ENCODE peak calls at places on chromosomes 7 and 10, in five cellular contexts. C is GM12878, F is fibroblast of lung, G is neural progenitor cell, B is neuronal stem cell. N is an unnamed sample.

GRCh38 chr7:54992876-54993490 is 25.8 kb upstream of the EGFR start:
- DNase-seq in G (no peak), C (no peak), B (no peak), F (no peak), N (no peak)

GRCh38 chr10:126062132-126063032 is 166.0 kb downstream of the FANK1 start:
- DNase-seq in C (no peak), F (peak), G (no peak), B (no peak), N (no peak)

GRCh38 chr7:75931676-75932075 is 16.7 kb downstream of the POR start:
- DNase-seq in C (no peak), F (peak), G (no peak), B (no peak), N (no peak)

GRCh38 chr7:159006610-159007130 is 138.0 kb downstream of the VIPR2 start:
- DNase-seq in C (no peak), F (no peak), G (no peak), B (no peak), N (no peak)

GRCh38 chr7:107922891-107923290 is 31.9 kb downstream of the DLD start:
- DNase-seq in B (no peak), G (no peak), F (no peak), C (no peak), N (no peak)

GRCh38 chr7:2680792-2681490 is 7.1 kb upstream of the AMZ1 start:
- DNase-seq in G (peak), C (no peak), B (peak), F (peak), N (no peak)

GRCh38 chr7:151744656-151745055 is 132.3 kb downstream of the PRKAG2 start:
- DNase-seq in B (no peak), C (no peak), F (no peak), G (no peak), N (no peak)

GRCh38 chr10:102262744-102263370 is 17.5 kb downstream of the GBF1 start:
- DNase-seq in B (no peak), F (no peak), G (no peak), C (no peak), N (no peak)

GRCh38 chr7:128781126-128781525 is 5.5 kb upstream of the OPN1SW start:
- DNase-seq in C (no peak), F (peak), G (no peak), B (no peak), N (no peak)

GRCh38 chr10:13659887-13660544 is 73.3 kb downstream of the PRPF18 start:
- DNase-seq in C (peak), G (peak), F (peak), B (peak), N (no peak)

GRCh38 chr10:97086530-97086929 is 99.2 kb downstream of the SLIT1 start:
- DNase-seq in B (no peak), F (no peak), G (no peak), C (no peak), N (no peak)

GRCh38 chr7:4010923-4011656 is 671.0 kb upstream of the FOXK1 start:
- DNase-seq in F (no peak), C (no peak), G (no peak), B (no peak), N (no peak)

GRCh38 chr10:14126697-14127440 is 203.9 kb downstream of the FRMD4A start:
- DNase-seq in G (no peak), C (no peak), F (peak), B (no peak), N (no peak)

GRCh38 chr10:100825946-100826660 is 80.7 kb downstream of the PAX2 start:
- DNase-seq in G (no peak), B (no peak), F (no peak), C (no peak), N (no peak)

GRCh38 chr7:41964849-41965745 is 262.2 kb upstream of the INHBA start:
- DNase-seq in B (no peak), C (no peak), F (no peak), G (no peak), N (no peak)

GRCh38 chr7:135653285-135654080 is 8.8 kb upstream of the STMP1 start:
- DNase-seq in F (peak), B (no peak), G (no peak), C (no peak), N (no peak)

GRCh38 chr7:155259791-155260497 is 37.7 kb upstream of the INSIG1 start:
- DNase-seq in B (no peak), G (no peak), C (no peak), F (no peak), N (no peak)

GRCh38 chr7:151311294-151311864 is 30.2 kb upstream of the NUB1 start:
- DNase-seq in C (no peak), B (no peak), G (peak), F (no peak), N (no peak)

GRCh38 chr7:108124820-108125219 is 5.3 kb downstream of the LAMB4 start:
- DNase-seq in B (no peak), G (no peak), F (no peak), C (no peak), N (no peak)

GRCh38 chr7:88169717-88170320 is 50.0 kb downstream of the SRI start:
- DNase-seq in B (no peak), F (no peak), G (peak), C (no peak), N (no peak)

GRCh38 chr10:24041030-24041429 is 167.9 kb upstream of the KIAA1217 start:
- DNase-seq in C (no peak), F (no peak), G (no peak), B (no peak), N (no peak)

GRCh38 chr7:50416509-50417299 is 33.4 kb downstream of the FIGNL1 start:
- DNase-seq in F (no peak), G (no peak), B (no peak), C (peak), N (no peak)

GRCh38 chr7:130734525-130735272 is 692 bp upstream of the KLF14 start:
- DNase-seq in B (no peak), F (no peak), G (no peak), C (no peak), N (no peak)

GRCh38 chr10:91545817-91546216 is 87.1 kb downstream of the PPP1R3C start:
- DNase-seq in F (no peak), G (no peak), B (no peak), C (no peak), N (no peak)

GRCh38 chr10:94362360-94363250 is at the start of gene NOC3L:
- DNase-seq in G (peak), C (peak), F (peak), B (peak), N (peak)

GRCh38 chr7:112080441-112080840 is 125.8 kb downstream of the DOCK4 start:
- DNase-seq in C (peak), F (peak), B (no peak), G (no peak), N (no peak)

GRCh38 chr7:926061-927030 is 28.1 kb downstream of the ADAP1 start:
- DNase-seq in F (no peak), C (no peak), G (no peak), B (no peak), N (no peak)
- H3K9ac ChIP-seq in F (no peak), C (no peak), G (no peak), B (no peak), N (no peak)

DNA sequence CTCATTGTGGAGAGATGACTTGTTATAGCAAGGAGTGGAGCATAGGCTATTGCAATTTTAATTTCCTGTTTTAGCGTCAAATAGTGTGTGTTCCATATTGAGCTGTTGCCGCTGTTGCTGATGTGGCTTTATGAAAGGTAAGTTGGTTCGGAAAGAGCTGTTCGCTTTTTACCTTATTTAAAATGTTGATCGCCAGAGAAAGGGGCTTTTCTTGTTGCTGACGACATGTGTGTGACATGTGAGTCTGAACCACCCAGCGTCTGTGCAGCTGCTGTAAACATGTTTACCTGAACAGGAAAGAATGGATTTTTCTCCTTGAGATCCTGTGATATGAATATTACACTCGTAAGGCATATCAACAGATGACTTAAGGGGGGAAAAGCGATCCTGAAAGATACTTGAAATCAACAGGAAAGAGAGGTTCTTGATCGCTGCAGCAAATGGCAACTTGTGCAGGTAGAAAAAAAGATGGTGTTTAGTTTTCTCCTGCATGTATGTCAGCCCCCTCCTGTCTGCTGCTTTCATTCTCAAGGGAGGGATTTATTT is 2.5 kb downstream of the ZEB1 start:
- DNase-seq in C (no peak), F (peak), B (no peak), G (peak), N (no peak)
- H3K4me3 ChIP-seq in C (peak), F (peak), B (no peak), G (peak), N (no peak)

DNA sequence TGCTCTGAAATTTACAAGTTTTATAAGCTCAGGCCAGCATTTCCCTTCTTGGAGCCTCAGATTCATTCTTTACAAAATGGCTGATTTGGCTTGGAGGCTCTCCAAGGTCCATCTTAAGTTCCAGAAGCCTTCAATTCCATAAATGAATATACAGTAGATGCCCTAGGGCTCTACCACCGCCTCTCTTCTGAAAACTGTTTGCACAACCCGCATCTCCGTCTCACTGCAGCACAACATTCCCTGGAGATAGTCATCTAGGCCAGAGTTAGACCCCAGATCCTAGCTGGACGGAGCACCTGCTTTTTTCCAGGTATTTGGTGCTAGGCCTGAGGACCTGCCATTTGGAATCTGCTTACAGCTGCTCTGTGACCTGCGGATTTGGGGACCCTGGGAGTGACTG is 50.5 kb upstream of the NRP1 start:
- DNase-seq in B (no peak), F (no peak), C (no peak), G (no peak), N (no peak)
- H3K27ac ChIP-seq in B (no peak), F (no peak), C (no peak), G (no peak), N (no peak)

GRCh38 chr10:27646604-27647191 is 98.9 kb downstream of the MKX start:
- DNase-seq in F (peak), G (no peak), C (no peak), B (no peak), N (no peak)
- H3K9ac ChIP-seq in F (no peak), G (no peak), C (no peak), B (no peak), N (no peak)

GRCh38 chr7:148882192-148882591 is 1.9 kb downstream of the EZH2 start:
- DNase-seq in F (no peak), B (no peak), C (no peak), G (no peak), N (no peak)
- H3K4me3 ChIP-seq in F (peak), B (no peak), C (peak), G (peak), N (peak)

GRCh38 chr7:92156976-92157375 is 22.0 kb downstream of the LRRD1 start:
- DNase-seq in F (no peak), G (no peak), C (no peak), B (no peak), N (no peak)

GRCh38 chr7:92158660-92159575 is 20.0 kb downstream of the LRRD1 start:
- DNase-seq in G (no peak), C (no peak), F (peak), B (no peak), N (no peak)

GRCh38 chr7:92149736-92150239 is 15.5 kb upstream of the CYP51A1 start:
- DNase-seq in G (no peak), C (no peak), F (no peak), B (no peak), N (no peak)

DNA sequence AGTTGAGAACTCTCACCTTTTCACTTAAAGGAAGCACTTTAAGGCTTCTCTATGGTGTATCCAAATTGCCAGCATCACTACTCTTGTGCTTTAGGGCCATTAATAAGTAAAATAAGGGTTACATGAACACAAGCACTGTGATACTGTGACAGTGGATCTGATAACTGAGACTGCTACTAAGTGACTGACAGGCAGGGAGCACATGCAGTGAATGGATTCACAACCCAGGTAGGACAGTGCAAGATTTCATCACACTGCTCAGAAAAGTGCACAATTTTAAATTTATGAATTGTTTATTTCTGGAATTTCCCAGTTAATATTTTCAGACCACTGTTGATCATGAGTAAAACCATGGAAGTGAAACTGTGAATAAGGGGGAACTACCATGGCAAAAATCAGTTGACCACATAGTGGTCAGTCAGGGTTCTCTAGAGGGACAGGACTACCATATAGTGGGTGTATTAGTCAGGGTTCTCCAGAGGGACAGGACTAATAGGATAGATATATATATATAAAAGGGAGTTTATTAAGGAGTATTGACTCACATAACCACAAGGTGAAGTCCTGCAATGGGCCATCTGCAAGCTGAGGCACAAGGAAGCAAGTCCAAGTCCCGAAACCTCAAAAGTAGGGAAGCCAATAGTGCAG is 21.0 kb upstream of the CYP51A1 start:
- DNase-seq in G (no peak), B (no peak), C (no peak), F (peak), N (no peak)
- H3K27ac ChIP-seq in G (no peak), B (no peak), C (no peak), F (no peak), N (no peak)

GRCh38 chr7:124791876-124792446 is 26.4 kb upstream of the GPR37 start:
- DNase-seq in B (no peak), F (no peak), C (no peak), G (no peak), N (no peak)
- H3K9ac ChIP-seq in B (no peak), F (no peak), C (no peak), G (no peak), N (no peak)

N was measured in SK-N-MC.